ENCODE peak calls at places on chromosomes 3 and 15, in eight cellular contexts. R is NCI-H748 treated with DMSO at 0.1 percent for 48 hours; F is body of pancreas; W is activated CD4-positive, alpha-beta T cell treated with anti-CD3 and anti-CD28 coated beads, Interleukin-2, amount 50 U/mL, for 1 hour; C is EH; L is stimulated activated CD4-positive, alpha-beta T cell treated with anti-CD3 and anti-CD28 coated beads, Interleukin-4, amount 100 ng/mL, for 4 hours; G is NCI-H1092; O is progenitor cell of endocrine pancreas. I is an unnamed sample.

GRCh38 chr3:8338424-8338823 is 163.2 kb upstream of the LMCD1 start:
- DNase-seq in R (no peak), F (no peak), W (no peak), C (no peak), L (no peak), G (no peak), O (no peak), I (no peak)

GRCh38 chr3:122183893-122184590 is 574 bp downstream of the CASR start:
- DNase-seq in R (no peak), F (peak), W (no peak), C (no peak), L (no peak), G (no peak), O (peak), I (no peak)

GRCh38 chr15:67165653-67166260 is 88.7 kb downstream of the AAGAB start:
- DNase-seq in R (no peak), F (no peak), W (no peak), C (no peak), L (no peak), G (no peak), O (no peak), I (no peak)

GRCh38 chr3:46114324-46114988 is 87.2 kb upstream of the XCR1 start:
- DNase-seq in R (no peak), F (no peak), W (no peak), C (peak), L (no peak), G (no peak), O (no peak), I (peak)

GRCh38 chr15:90358124-90359033 is 6.3 kb downstream of the ZNF774 start:
- DNase-seq in R (no peak), F (no peak), W (no peak), C (peak), L (no peak), G (no peak), O (no peak), I (peak)

GRCh38 chr3:111726788-111727305 is 131.7 kb upstream of the ZBED2 start:
- DNase-seq in R (no peak), F (no peak), W (no peak), C (no peak), L (no peak), G (no peak), O (no peak), I (no peak)

GRCh38 chr3:184618793-184619192 is 57.2 kb downstream of the EPHB3 start:
- DNase-seq in R (no peak), F (no peak), W (no peak), C (no peak), L (no peak), G (no peak), O (no peak), I (no peak)

GRCh38 chr15:94105760-94106159 is 125.6 kb upstream of the MCTP2 start:
- DNase-seq in R (no peak), F (no peak), W (no peak), C (no peak), L (no peak), G (no peak), O (no peak), I (no peak)

GRCh38 chr15:52855157-52855556 is 65.0 kb upstream of the ONECUT1 start:
- DNase-seq in R (no peak), F (no peak), W (no peak), C (no peak), L (no peak), G (no peak), O (no peak), I (no peak)

GRCh38 chr15:38145671-38146111 is 106.9 kb upstream of the SPRED1 start:
- DNase-seq in R (no peak), F (no peak), W (no peak), C (no peak), L (no peak), G (no peak), O (no peak), I (no peak)

GRCh38 chr3:162165346-162165745 is 668.7 kb downstream of the OTOL1 start:
- DNase-seq in R (no peak), F (no peak), W (no peak), C (peak), L (no peak), G (no peak), O (no peak), I (peak)

GRCh38 chr15:73708691-73709090 is 24.5 kb downstream of the CD276 start:
- DNase-seq in R (no peak), F (no peak), W (no peak), C (no peak), L (no peak), G (no peak), O (no peak), I (no peak)

GRCh38 chr3:113231827-113232253 is 20.5 kb downstream of the BOC start:
- DNase-seq in R (no peak), F (peak), W (no peak), C (peak), L (no peak), G (peak), O (no peak), I (peak)

GRCh38 chr3:54527953-54528352 is 399.9 kb downstream of the LRTM1 start:
- DNase-seq in R (no peak), F (peak), W (no peak), C (peak), L (no peak), G (no peak), O (no peak), I (no peak)

GRCh38 chr15:89857673-89858072 is 36.1 kb downstream of the AP3S2 start:
- DNase-seq in R (no peak), F (peak), W (no peak), C (no peak), L (no peak), G (no peak), O (no peak), I (no peak)

GRCh38 chr3:114697441-114697840 is 403.6 kb downstream of the TIGIT start:
- DNase-seq in R (no peak), F (no peak), W (no peak), C (no peak), L (no peak), G (no peak), O (no peak), I (no peak)

GRCh38 chr3:183944790-183945189 is 60.1 kb upstream of the PARL start:
- DNase-seq in R (no peak), F (no peak), W (no peak), C (no peak), L (no peak), G (no peak), O (no peak), I (no peak)

GRCh38 chr3:45105855-45106655 is 40.1 kb downstream of the CDCP1 start:
- DNase-seq in R (no peak), F (no peak), W (peak), C (peak), L (peak), G (no peak), O (no peak), I (peak)

GRCh38 chr3:60395173-60395762 is 856.0 kb downstream of the FHIT start:
- DNase-seq in R (no peak), F (no peak), W (no peak), C (no peak), L (no peak), G (no peak), O (no peak), I (no peak)

GRCh38 chr3:25897019-25897418 is 107.1 kb downstream of the OXSM start:
- DNase-seq in R (no peak), F (no peak), W (no peak), C (peak), L (no peak), G (no peak), O (no peak), I (no peak)

GRCh38 chr15:41554401-41554800 is 4.6 kb upstream of the TYRO3 start:
- DNase-seq in R (no peak), F (no peak), W (no peak), C (no peak), L (no peak), G (no peak), O (no peak), I (no peak)

GRCh38 chr3:112307557-112307956 is 13.5 kb upstream of the SLC9C1 start:
- DNase-seq in R (no peak), F (no peak), W (no peak), C (no peak), L (no peak), G (no peak), O (no peak), I (no peak)

GRCh38 chr3:42539871-42540714 is 37.6 kb downstream of the VIPR1 start:
- DNase-seq in R (no peak), F (peak), W (peak), C (peak), L (peak), G (peak), O (peak), I (no peak)

GRCh38 chr3:143168518-143169192 is 49.1 kb downstream of the CHST2 start:
- DNase-seq in R (no peak), F (no peak), W (no peak), C (peak), L (no peak), G (no peak), O (no peak), I (peak)

GRCh38 chr15:62469874-62470688 is 305.0 kb upstream of the C2CD4B start:
- DNase-seq in R (no peak), F (peak), W (no peak), C (peak), L (no peak), G (no peak), O (no peak), I (peak)

GRCh38 chr3:45948881-45949280 is 5.6 kb downstream of the CXCR6 start:
- DNase-seq in R (no peak), F (no peak), W (no peak), C (no peak), L (no peak), G (no peak), O (no peak), I (no peak)

GRCh38 chr15:64856429-64857145 is 14.9 kb downstream of the PLEKHO2 start:
- DNase-seq in R (no peak), F (peak), W (no peak), C (peak), L (no peak), G (no peak), O (no peak), I (peak)

GRCh38 chr3:190375671-190376070 is 12.3 kb upstream of the CLDN16 start:
- DNase-seq in R (no peak), F (no peak), W (no peak), C (no peak), L (no peak), G (no peak), O (no peak), I (no peak)

GRCh38 chr3:186217820-186218164 is 108.9 kb upstream of the ETV5 start:
- DNase-seq in R (no peak), F (no peak), W (no peak), C (no peak), L (no peak), G (no peak), O (no peak), I (no peak)

I was measured in IMR-90.